ENCODE peak calls at places on chromosomes 1 and 21, in seven cellular contexts. One of them, this sample, is unnamed.

GRCh38 chr1:27341525-27342252 is at the start of gene SYTL1:
- DNase-seq in stimulated activated CD4-positive, alpha-beta T cell treated with anti-CD3 and anti-CD28 coated beads, Interleukin-15, amount 100 ng/mL, for 48 hours: peak
- DNase-seq in NCI-H2171: peak
- DNase-seq in GM20000: peak
- DNase-seq in cardiac fibroblast: peak
- DNase-seq in dermis blood vessel endothelial cell: peak
- DNase-seq in AML-193: peak
- DNase-seq in this sample: peak

GRCh38 chr21:31872452-31873274 is at the start of gene HUNK:
- DNase-seq in stimulated activated CD4-positive, alpha-beta T cell treated with anti-CD3 and anti-CD28 coated beads, Interleukin-15, amount 100 ng/mL, for 48 hours: no peak
- DNase-seq in NCI-H2171: peak
- DNase-seq in GM20000: peak
- DNase-seq in cardiac fibroblast: peak
- DNase-seq in dermis blood vessel endothelial cell: peak
- DNase-seq in AML-193: no peak
- DNase-seq in this sample: no peak

GRCh38 chr1:21896652-21897532 is 40.2 kb downstream of the HSPG2 start:
- DNase-seq in stimulated activated CD4-positive, alpha-beta T cell treated with anti-CD3 and anti-CD28 coated beads, Interleukin-15, amount 100 ng/mL, for 48 hours: no peak
- DNase-seq in NCI-H2171: no peak
- DNase-seq in GM20000: no peak
- DNase-seq in cardiac fibroblast: no peak
- DNase-seq in dermis blood vessel endothelial cell: peak
- DNase-seq in AML-193: no peak
- DNase-seq in this sample: no peak

GRCh38 chr1:156421062-156421938 is 52.3 kb downstream of the RHBG start:
- DNase-seq in stimulated activated CD4-positive, alpha-beta T cell treated with anti-CD3 and anti-CD28 coated beads, Interleukin-15, amount 100 ng/mL, for 48 hours: peak
- DNase-seq in NCI-H2171: peak
- DNase-seq in GM20000: peak
- DNase-seq in cardiac fibroblast: peak
- DNase-seq in dermis blood vessel endothelial cell: peak
- DNase-seq in AML-193: no peak
- DNase-seq in this sample: peak

GRCh38 chr1:98046031-98046641 is 125.3 kb upstream of the DPYD start:
- DNase-seq in stimulated activated CD4-positive, alpha-beta T cell treated with anti-CD3 and anti-CD28 coated beads, Interleukin-15, amount 100 ng/mL, for 48 hours: no peak
- DNase-seq in NCI-H2171: no peak
- DNase-seq in GM20000: peak
- DNase-seq in cardiac fibroblast: peak
- DNase-seq in dermis blood vessel endothelial cell: peak
- DNase-seq in AML-193: no peak
- DNase-seq in this sample: no peak

GRCh38 chr1:209029737-209030136 is 553.8 kb upstream of the CAMK1G start:
- DNase-seq in stimulated activated CD4-positive, alpha-beta T cell treated with anti-CD3 and anti-CD28 coated beads, Interleukin-15, amount 100 ng/mL, for 48 hours: no peak
- DNase-seq in NCI-H2171: no peak
- DNase-seq in GM20000: no peak
- DNase-seq in cardiac fibroblast: no peak
- DNase-seq in dermis blood vessel endothelial cell: peak
- DNase-seq in AML-193: no peak
- DNase-seq in this sample: no peak

GRCh38 chr1:15852828-15853302 is 5.4 kb downstream of the SPEN start:
- DNase-seq in stimulated activated CD4-positive, alpha-beta T cell treated with anti-CD3 and anti-CD28 coated beads, Interleukin-15, amount 100 ng/mL, for 48 hours: no peak
- DNase-seq in NCI-H2171: no peak
- DNase-seq in GM20000: no peak
- DNase-seq in cardiac fibroblast: no peak
- DNase-seq in dermis blood vessel endothelial cell: no peak
- DNase-seq in AML-193: no peak
- DNase-seq in this sample: no peak

GRCh38 chr1:92096317-92096716 is 16.2 kb downstream of the BTBD8 start:
- DNase-seq in stimulated activated CD4-positive, alpha-beta T cell treated with anti-CD3 and anti-CD28 coated beads, Interleukin-15, amount 100 ng/mL, for 48 hours: no peak
- DNase-seq in NCI-H2171: no peak
- DNase-seq in GM20000: no peak
- DNase-seq in cardiac fibroblast: peak
- DNase-seq in dermis blood vessel endothelial cell: no peak
- DNase-seq in AML-193: peak
- DNase-seq in this sample: no peak

GRCh38 chr1:245179706-245180105 is 24.9 kb downstream of the KIF26B start:
- DNase-seq in stimulated activated CD4-positive, alpha-beta T cell treated with anti-CD3 and anti-CD28 coated beads, Interleukin-15, amount 100 ng/mL, for 48 hours: no peak
- DNase-seq in NCI-H2171: no peak
- DNase-seq in GM20000: no peak
- DNase-seq in cardiac fibroblast: no peak
- DNase-seq in dermis blood vessel endothelial cell: no peak
- DNase-seq in AML-193: no peak
- DNase-seq in this sample: no peak

GRCh38 chr21:39837861-39838359 is 29.3 kb upstream of the PCP4 start:
- DNase-seq in stimulated activated CD4-positive, alpha-beta T cell treated with anti-CD3 and anti-CD28 coated beads, Interleukin-15, amount 100 ng/mL, for 48 hours: no peak
- DNase-seq in NCI-H2171: no peak
- DNase-seq in GM20000: no peak
- DNase-seq in cardiac fibroblast: no peak
- DNase-seq in dermis blood vessel endothelial cell: no peak
- DNase-seq in AML-193: no peak
- DNase-seq in this sample: no peak

GRCh38 chr1:8217011-8217711 is 100.8 kb upstream of the SLC45A1 start:
- DNase-seq in stimulated activated CD4-positive, alpha-beta T cell treated with anti-CD3 and anti-CD28 coated beads, Interleukin-15, amount 100 ng/mL, for 48 hours: no peak
- DNase-seq in NCI-H2171: no peak
- DNase-seq in GM20000: peak
- DNase-seq in cardiac fibroblast: no peak
- DNase-seq in dermis blood vessel endothelial cell: peak
- DNase-seq in AML-193: no peak
- DNase-seq in this sample: no peak

GRCh38 chr21:33850401-33850800 is 65.2 kb downstream of the ATP5PO start:
- DNase-seq in stimulated activated CD4-positive, alpha-beta T cell treated with anti-CD3 and anti-CD28 coated beads, Interleukin-15, amount 100 ng/mL, for 48 hours: no peak
- DNase-seq in NCI-H2171: no peak
- DNase-seq in GM20000: no peak
- DNase-seq in cardiac fibroblast: no peak
- DNase-seq in dermis blood vessel endothelial cell: no peak
- DNase-seq in AML-193: no peak
- DNase-seq in this sample: no peak

GRCh38 chr1:3945916-3946840 is 46.1 kb upstream of the C1orf174 start:
- DNase-seq in stimulated activated CD4-positive, alpha-beta T cell treated with anti-CD3 and anti-CD28 coated beads, Interleukin-15, amount 100 ng/mL, for 48 hours: no peak
- DNase-seq in NCI-H2171: peak
- DNase-seq in GM20000: no peak
- DNase-seq in cardiac fibroblast: no peak
- DNase-seq in dermis blood vessel endothelial cell: no peak
- DNase-seq in AML-193: no peak
- DNase-seq in this sample: no peak

GRCh38 chr1:151741516-151741915 is 20.2 kb downstream of the RIIAD1 start:
- DNase-seq in stimulated activated CD4-positive, alpha-beta T cell treated with anti-CD3 and anti-CD28 coated beads, Interleukin-15, amount 100 ng/mL, for 48 hours: no peak
- DNase-seq in NCI-H2171: no peak
- DNase-seq in GM20000: no peak
- DNase-seq in cardiac fibroblast: no peak
- DNase-seq in dermis blood vessel endothelial cell: no peak
- DNase-seq in AML-193: no peak
- DNase-seq in this sample: no peak

GRCh38 chr1:225554216-225554812 is 98.6 kb downstream of the ENAH start:
- DNase-seq in stimulated activated CD4-positive, alpha-beta T cell treated with anti-CD3 and anti-CD28 coated beads, Interleukin-15, amount 100 ng/mL, for 48 hours: no peak
- DNase-seq in NCI-H2171: peak
- DNase-seq in GM20000: peak
- DNase-seq in cardiac fibroblast: peak
- DNase-seq in dermis blood vessel endothelial cell: peak
- DNase-seq in AML-193: peak
- DNase-seq in this sample: no peak

GRCh38 chr1:167455786-167456446 is 62.4 kb downstream of the CD247 start:
- DNase-seq in stimulated activated CD4-positive, alpha-beta T cell treated with anti-CD3 and anti-CD28 coated beads, Interleukin-15, amount 100 ng/mL, for 48 hours: no peak
- DNase-seq in NCI-H2171: no peak
- DNase-seq in GM20000: peak
- DNase-seq in cardiac fibroblast: peak
- DNase-seq in dermis blood vessel endothelial cell: peak
- DNase-seq in AML-193: no peak
- DNase-seq in this sample: peak

GRCh38 chr1:224340711-224341384 is 10.9 kb upstream of the NVL start:
- DNase-seq in stimulated activated CD4-positive, alpha-beta T cell treated with anti-CD3 and anti-CD28 coated beads, Interleukin-15, amount 100 ng/mL, for 48 hours: no peak
- DNase-seq in NCI-H2171: no peak
- DNase-seq in GM20000: no peak
- DNase-seq in cardiac fibroblast: peak
- DNase-seq in dermis blood vessel endothelial cell: peak
- DNase-seq in AML-193: no peak
- DNase-seq in this sample: no peak

GRCh38 chr1:192088496-192088895 is 69.8 kb upstream of the RGS18 start:
- DNase-seq in stimulated activated CD4-positive, alpha-beta T cell treated with anti-CD3 and anti-CD28 coated beads, Interleukin-15, amount 100 ng/mL, for 48 hours: no peak
- DNase-seq in NCI-H2171: no peak
- DNase-seq in GM20000: no peak
- DNase-seq in cardiac fibroblast: no peak
- DNase-seq in dermis blood vessel endothelial cell: no peak
- DNase-seq in AML-193: no peak
- DNase-seq in this sample: no peak

GRCh38 chr1:69737527-69738176 is 169.9 kb downstream of the LRRC7 start:
- DNase-seq in stimulated activated CD4-positive, alpha-beta T cell treated with anti-CD3 and anti-CD28 coated beads, Interleukin-15, amount 100 ng/mL, for 48 hours: no peak
- DNase-seq in NCI-H2171: peak
- DNase-seq in GM20000: peak
- DNase-seq in cardiac fibroblast: peak
- DNase-seq in dermis blood vessel endothelial cell: peak
- DNase-seq in AML-193: peak
- DNase-seq in this sample: no peak